ENCODE peak calls at places on chromosomes 5 and 9, in nine cellular contexts. O is AG10803; J is AG09319; M is WTC11; Q is CD8-positive, alpha-beta T cell; U is cardiac muscle cell; F is GM13976; B is lower leg skin; S is uterus. E is an unnamed sample.
A peak's percentile ranks its signal among the peaks of the same experiment; 100 is the strongest.

GRCh38 chr5:146007270-146007669 is 70.9 kb downstream of the SH3RF2 start:
- DNase-seq in J (no peak), Q (no peak), B (no peak), U (no peak), M (no peak), F (no peak), O (peak; percentile 43), S (no peak), E (no peak)

GRCh38 chr5:155906046-155906445 is 420.9 kb upstream of the SGCD start:
- DNase-seq in O (no peak), S (no peak), U (peak; percentile 4), B (no peak), F (no peak), Q (no peak), J (no peak), M (no peak), E (no peak)

GRCh38 chr9:27395484-27395921 is 98.6 kb upstream of the EQTN start:
- DNase-seq in F (no peak), B (no peak), O (peak; percentile 29), M (no peak), J (no peak), Q (no peak), S (no peak), U (peak; percentile 42), E (no peak)

GRCh38 chr5:73663860-73664240 is 37.9 kb downstream of the ARHGEF28 start:
- DNase-seq in J (no peak), O (no peak), F (peak; percentile 21), S (no peak), M (no peak), Q (no peak), B (no peak), U (no peak), E (no peak)

GRCh38 chr9:4860383-4860782 is 67.6 kb downstream of the RCL1 start:
- DNase-seq in Q (no peak), O (no peak), F (no peak), B (no peak), J (no peak), S (no peak), U (no peak), M (no peak), E (no peak)

GRCh38 chr9:22215492-22215891 is 206.4 kb upstream of the CDKN2B start:
- DNase-seq in S (no peak), Q (no peak), M (no peak), J (no peak), O (no peak), B (no peak), F (no peak), U (no peak), E (no peak)

GRCh38 chr9:6302417-6302816 is 25.8 kb upstream of the TPD52L3 start:
- DNase-seq in M (no peak), J (no peak), F (no peak), U (no peak), O (no peak), S (no peak), Q (no peak), B (no peak), E (no peak)

GRCh38 chr5:53749611-53750010 is 189.2 kb downstream of the NDUFS4 start:
- DNase-seq in O (peak; percentile 91), U (no peak), J (peak; percentile 4), B (no peak), S (no peak), F (no peak), Q (no peak), M (no peak), E (no peak)

GRCh38 chr5:32753051-32753450 is 41.9 kb downstream of the NPR3 start:
- DNase-seq in O (peak; percentile 86), Q (no peak), F (no peak), J (peak; percentile 25), U (no peak), S (no peak), B (no peak), M (no peak), E (no peak)

GRCh38 chr9:70924905-70925547 is 196.4 kb downstream of the TRPM3 start:
- DNase-seq in Q (no peak), O (peak; percentile 94), B (peak; percentile 81), J (peak; percentile 87), F (peak; percentile 23), U (peak; percentile 74), S (peak; percentile 20), M (peak; percentile 22), E (no peak)

GRCh38 chr5:42638972-42639371 is 117.6 kb upstream of the CCDC152 start:
- DNase-seq in M (no peak), B (no peak), J (no peak), O (no peak), Q (no peak), S (no peak), U (no peak), F (no peak), E (no peak)
- TF ChIP-seq CTCF in M (no peak), B (no peak), J (no peak), O (no peak), Q (no peak), S (no peak), U (no peak), F (no peak), E (no peak)

GRCh38 chr5:140372971-140373487 is 13.0 kb downstream of the SLC4A9 start:
- DNase-seq in O (peak; percentile 75), F (peak; percentile 59), S (peak; percentile 74), Q (no peak), B (peak; percentile 93), U (peak; percentile 74), M (peak; percentile 88), J (peak; percentile 45), E (peak; percentile 83)
- TF ChIP-seq CTCF in O (peak; percentile 91), F (peak; percentile 89), S (peak; percentile 82), Q (peak; percentile 75), B (no peak), U (peak; percentile 88), M (peak; percentile 66), J (peak; percentile 83), E (peak; percentile 78)

DNA sequence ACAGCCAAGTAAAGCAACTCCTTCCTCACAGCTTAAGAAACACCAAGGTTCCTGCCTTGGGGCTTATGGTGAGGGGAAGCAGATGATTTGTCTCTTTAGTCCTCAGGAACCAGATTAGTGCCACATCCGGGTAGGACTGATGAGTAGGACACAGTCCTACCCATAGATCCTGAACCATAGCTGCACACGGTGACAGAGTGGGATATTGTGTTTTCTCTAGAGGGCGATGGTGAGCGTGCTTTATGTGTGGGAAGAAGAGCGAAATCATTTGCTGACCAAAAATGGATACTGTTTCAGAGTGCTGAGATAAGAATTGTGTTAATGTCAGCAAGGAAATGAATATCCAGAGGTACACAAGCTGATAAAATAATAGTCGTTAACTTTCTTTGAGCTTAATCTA is 209.0 kb upstream of the FBXL7 start:
- DNase-seq in J (no peak), U (no peak), M (no peak), F (no peak), Q (no peak), S (no peak), B (no peak), O (no peak), E (no peak)
- TF ChIP-seq CTCF in J (no peak), U (peak; percentile 33), M (peak; percentile 13), F (no peak), Q (no peak), S (no peak), B (no peak), O (peak; percentile 9), E (no peak)

GRCh38 chr9:99511723-99512122 is 289.6 kb downstream of the SEC61B start:
- DNase-seq in F (no peak), Q (no peak), U (no peak), J (no peak), S (no peak), M (peak; percentile 25), O (no peak), B (no peak), E (no peak)
- TF ChIP-seq CTCF in F (no peak), Q (no peak), U (no peak), J (no peak), S (no peak), M (no peak), O (peak; percentile 21), B (no peak), E (no peak)

GRCh38 chr9:129209580-129209979 is 31.5 kb upstream of the IER5L start:
- DNase-seq in B (no peak), S (no peak), Q (no peak), F (no peak), J (no peak), O (no peak), M (no peak), U (no peak), E (no peak)

GRCh38 chr9:129208191-129209091 is 30.4 kb upstream of the IER5L start:
- DNase-seq in F (no peak), M (peak; percentile 84), S (no peak), O (no peak), Q (peak; percentile 48), U (peak; percentile 52), B (no peak), J (no peak), E (no peak)

GRCh38 chr9:129206921-129207320 is 28.9 kb upstream of the IER5L start:
- DNase-seq in U (no peak), M (no peak), S (no peak), O (no peak), F (no peak), J (no peak), Q (no peak), B (no peak), E (no peak)

GRCh38 chr9:129210125-129210524 is 32.1 kb upstream of the IER5L start:
- DNase-seq in F (no peak), U (no peak), Q (no peak), M (no peak), B (no peak), O (no peak), J (no peak), S (no peak), E (no peak)

GRCh38 chr9:129209109-129209508 is 31.0 kb upstream of the IER5L start:
- DNase-seq in M (peak; percentile 45), U (no peak), J (no peak), S (no peak), F (no peak), B (no peak), O (no peak), Q (no peak), E (no peak)
- TF ChIP-seq CTCF in M (no peak), U (no peak), J (no peak), S (no peak), F (no peak), B (no peak), O (no peak), Q (no peak), E (no peak)

GRCh38 chr9:36788534-36788933 is 215.8 kb downstream of the MELK start:
- DNase-seq in M (peak; percentile 64), Q (no peak), S (no peak), J (no peak), U (peak; percentile 29), O (no peak), F (peak; percentile 39), B (no peak), E (no peak)
- TF ChIP-seq CTCF in M (peak; percentile 49), Q (no peak), S (no peak), J (peak; percentile 2), U (peak; percentile 37), O (peak; percentile 40), F (peak; percentile 10), B (no peak), E (no peak)